ENCODE peak calls at places on chromosome 5, in ten cellular contexts. W, F, S, H, J, N, E, B, I and X are unnamed samples.

GRCh38 chr5:95446560-95447221 is 55.5 kb downstream of the FAM81B start:
- DNase-seq in B (peak; percentile 70), E (peak; percentile 31), W (peak; percentile 7), I (no peak), S (no peak), N (no peak), J (peak; percentile 71), F (no peak), H (no peak), X (no peak)

GRCh38 chr5:24477958-24478357 is 166.8 kb downstream of the CDH10 start:
- DNase-seq in F (no peak), N (no peak), B (no peak), S (no peak), H (no peak), W (no peak), E (no peak), J (no peak), I (no peak), X (no peak)

GRCh38 chr5:130198927-130199326 is 294.7 kb downstream of the CHSY3 start:
- DNase-seq in I (no peak), F (no peak), N (no peak), S (peak; percentile 18), E (peak; percentile 63), J (peak; percentile 58), W (no peak), B (no peak), H (no peak), X (peak; percentile 7)

GRCh38 chr5:68246802-68247201 is 31.2 kb downstream of the PIK3R1 start:
- DNase-seq in H (no peak), B (no peak), F (no peak), I (no peak), W (no peak), S (no peak), J (no peak), E (no peak), N (no peak), X (no peak)

GRCh38 chr5:15927710-15928380 is 251.7 kb downstream of the MARCHF11 start:
- DNase-seq in J (no peak), N (no peak), B (no peak), W (no peak), H (peak; percentile 60), S (no peak), F (no peak), I (no peak), E (no peak), X (no peak)

GRCh38 chr5:40383719-40384651 is 295.7 kb upstream of the PTGER4 start:
- DNase-seq in E (peak; percentile 64), F (no peak), B (peak; percentile 91), N (no peak), W (peak; percentile 87), J (peak; percentile 89), H (no peak), S (peak; percentile 82), I (peak; percentile 57), X (no peak)

GRCh38 chr5:169777112-169777511 is 140.0 kb downstream of the DOCK2 start:
- DNase-seq in J (no peak), B (no peak), H (no peak), F (no peak), E (no peak), I (no peak), S (no peak), W (no peak), N (no peak), X (no peak)

GRCh38 chr5:152349683-152350526 is 55.2 kb downstream of the NMUR2 start:
- DNase-seq in B (no peak), I (no peak), F (no peak), N (peak; percentile 28), J (peak; percentile 34), E (peak; percentile 35), S (peak; percentile 14), H (peak; percentile 33), W (peak; percentile 14), X (no peak)

GRCh38 chr5:142900926-142901325 is 130.7 kb downstream of the ARHGAP26 start:
- DNase-seq in S (peak; percentile 54), H (no peak), N (no peak), J (peak; percentile 28), F (peak; percentile 39), E (peak; percentile 55), B (peak; percentile 83), W (peak; percentile 97), I (peak; percentile 65), X (peak; percentile 78)

GRCh38 chr5:124702442-124703024 is 43.9 kb downstream of the ZNF608 start:
- DNase-seq in E (no peak), B (no peak), I (no peak), N (no peak), F (no peak), W (no peak), J (no peak), S (no peak), H (no peak), X (no peak)

GRCh38 chr5:116572375-116573278 is 2.0 kb downstream of the SEMA6A start:
- DNase-seq in N (peak; percentile 39), H (peak; percentile 88), E (peak; percentile 16), F (no peak), S (no peak), I (no peak), B (no peak), J (peak; percentile 9), W (no peak), X (no peak)

DNA sequence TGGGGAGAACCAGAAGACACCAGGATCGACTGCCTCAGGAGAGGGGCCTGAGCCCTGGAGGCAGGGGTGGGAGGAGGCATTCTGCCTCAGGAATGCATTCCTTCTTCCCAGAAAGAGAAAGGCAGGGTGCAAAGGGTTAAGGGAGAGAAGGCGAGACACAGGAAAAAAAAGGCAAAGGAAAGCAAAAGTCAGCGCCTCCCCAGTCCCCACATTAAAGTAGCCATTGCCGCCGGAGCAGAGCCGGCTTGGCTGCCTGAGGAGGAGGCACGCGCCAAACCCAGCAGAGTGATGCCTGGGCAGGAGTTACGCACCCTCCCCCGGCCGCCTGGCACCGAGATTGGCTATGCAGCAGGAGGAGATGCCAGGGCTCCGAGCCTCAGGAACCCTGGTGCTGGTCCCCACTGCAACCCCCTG is 123.9 kb upstream of the PHYKPL start:
- DNase-seq in S (no peak), H (no peak), N (peak; percentile 44), I (no peak), B (no peak), E (no peak), F (no peak), J (no peak), W (no peak), X (no peak)
- H3K4me3 ChIP-seq in S (no peak overlapping the region), H (no peak overlapping the region), N (peak overlapping the region; percentile 12), I (no peak overlapping the region), B (no peak overlapping the region), E (no peak overlapping the region), F (no peak overlapping the region), J (no peak overlapping the region), W (no peak overlapping the region), X (no peak overlapping the region)

GRCh38 chr5:175880213-175880612 is 8.8 kb downstream of the CPLX2 start:
- DNase-seq in F (no peak), J (no peak), E (no peak), W (no peak), H (no peak), N (no peak), B (no peak), S (no peak), I (no peak), X (no peak)

GRCh38 chr5:175879743-175880142 is 8.4 kb downstream of the CPLX2 start:
- DNase-seq in N (no peak), E (no peak), J (no peak), S (no peak), H (no peak), F (no peak), W (no peak), B (no peak), I (no peak), X (no peak)

GRCh38 chr5:175878544-175879438 is 7.4 kb downstream of the CPLX2 start:
- DNase-seq in H (peak; percentile 57), I (no peak), J (no peak), E (no peak), F (no peak), W (no peak), B (no peak), N (no peak), S (no peak), X (no peak)

GRCh38 chr5:175883506-175883905 is 12.1 kb downstream of the CPLX2 start:
- DNase-seq in I (no peak), F (no peak), E (no peak), N (no peak), W (no peak), H (no peak), B (no peak), J (no peak), S (no peak), X (no peak)

DNA sequence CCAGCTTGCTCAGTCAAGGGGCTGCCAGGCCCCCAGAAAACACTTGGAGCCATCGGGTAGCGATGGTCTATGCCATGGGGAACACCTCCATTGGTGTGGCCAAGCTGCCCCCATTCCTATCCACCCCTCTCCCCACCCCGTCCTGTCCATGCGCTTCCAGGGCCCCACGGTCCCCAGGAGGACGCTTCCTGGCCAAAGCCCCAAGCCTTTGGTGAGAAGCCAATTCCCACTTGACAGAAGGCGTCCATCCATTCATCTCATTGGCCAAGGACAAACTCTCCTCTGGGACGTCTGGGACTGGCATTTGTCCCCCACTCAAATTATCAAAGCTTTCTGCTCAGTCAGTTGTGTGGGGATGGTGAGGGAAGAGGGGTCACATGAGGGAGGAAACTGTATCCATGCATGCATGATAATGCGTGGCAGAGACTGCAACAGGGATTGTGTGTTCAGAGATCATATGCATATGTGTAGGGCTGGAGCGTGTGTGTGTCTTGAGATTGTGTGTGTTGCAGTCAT is 9.5 kb downstream of the CPLX2 start:
- DNase-seq in F (no peak), W (no peak), I (no peak), B (no peak), J (no peak), E (no peak), S (no peak), N (no peak), H (no peak), X (no peak)
- H3K4me3 ChIP-seq in F (no peak overlapping the region), W (no peak overlapping the region), I (no peak overlapping the region), B (no peak overlapping the region), J (no peak overlapping the region), E (no peak overlapping the region), S (no peak overlapping the region), N (no peak overlapping the region), H (no peak overlapping the region), X (no peak overlapping the region)

DNA sequence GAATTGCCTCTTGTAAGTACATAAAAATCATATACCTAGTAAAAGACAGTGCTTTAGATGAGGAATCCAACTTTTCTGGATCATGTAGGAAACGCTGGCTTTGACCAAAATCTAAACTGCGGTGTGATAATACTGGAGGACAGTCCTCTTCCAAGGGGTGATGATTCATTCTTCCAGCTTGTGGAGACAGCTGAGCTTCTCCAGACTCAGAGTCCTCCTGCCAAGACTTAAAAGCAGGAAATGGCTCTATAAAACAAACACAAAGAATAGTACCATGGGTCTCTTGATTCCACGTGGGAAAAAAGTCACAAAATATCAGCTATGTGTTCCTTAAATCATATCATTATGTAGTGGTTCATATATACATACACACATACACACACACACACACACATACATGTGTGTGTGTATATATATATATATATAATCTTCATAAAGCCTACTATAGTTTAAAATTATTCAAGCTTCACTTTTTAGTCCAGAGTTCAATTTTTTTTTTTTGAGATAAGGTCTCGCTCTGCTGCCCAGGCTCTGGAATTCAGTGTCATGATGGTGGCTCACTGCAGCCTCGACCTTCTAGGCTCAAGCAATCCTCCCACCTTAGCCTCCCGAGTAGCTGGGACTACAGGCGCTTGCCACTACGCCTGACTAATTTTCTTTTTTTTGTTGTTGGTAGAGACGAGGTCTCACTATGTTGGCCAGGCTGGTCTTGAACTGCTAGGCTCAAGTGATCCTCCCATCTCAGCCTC is 65.0 kb downstream of the PKD2L2 start:
- DNase-seq in S (peak; percentile 88), F (peak; percentile 80), E (peak; percentile 96), I (peak; percentile 74), W (peak; percentile 94), N (no peak), J (peak; percentile 93), B (no peak), H (no peak), X (peak; percentile 78)
- H3K4me3 ChIP-seq in S (no peak overlapping the region), F (peak overlapping the region; percentile 7), E (peak overlapping the region; percentile 38), I (no peak overlapping the region), W (no peak overlapping the region), N (no peak overlapping the region), J (no peak overlapping the region), B (no peak overlapping the region), H (no peak overlapping the region), X (no peak overlapping the region)

GRCh38 chr5:145834554-145834916 is 607 bp downstream of the PRELID2 start:
- DNase-seq in E (no peak), N (no peak), B (no peak), F (no peak), H (no peak), I (no peak), S (no peak), W (no peak), J (peak; percentile 26), X (no peak)
- H3K4me3 ChIP-seq in E (peak overlapping the region; percentile 65), N (peak overlapping the region; percentile 78), B (peak overlapping the region; percentile 71), F (peak overlapping the region; percentile 80), H (peak overlapping the region; percentile 41), I (peak overlapping the region; percentile 73), S (peak overlapping the region; percentile 74), W (peak overlapping the region; percentile 60), J (peak overlapping the region; percentile 68), X (peak overlapping the region; percentile 62)